ENCODE peak calls at places on chromosome 19, in six cellular contexts. One of them, this sample, is unnamed.
A peak's percentile ranks its signal among the peaks of the same experiment; 100 is the strongest.

GRCh38 chr19:46919324-46919723 is 58.5 kb downstream of the ARHGAP35 start:
- DNase-seq in PC-3: peak; percentile 59
- DNase-seq in gastrocnemius medialis: no peak
- DNase-seq in pancreas: no peak
- DNase-seq in uterus: no peak
- DNase-seq in cardiac muscle cell: no peak
- DNase-seq in this sample: no peak

GRCh38 chr19:5292453-5292842 is 48.2 kb downstream of the PTPRS start:
- DNase-seq in PC-3: peak; percentile 38
- DNase-seq in uterus: no peak
- DNase-seq in pancreas: peak; percentile 64
- DNase-seq in gastrocnemius medialis: peak; percentile 26
- DNase-seq in cardiac muscle cell: no peak
- DNase-seq in this sample: no peak

GRCh38 chr19:39307233-39307821 is 11.1 kb downstream of the IFNL1 start:
- DNase-seq in uterus: no peak
- DNase-seq in cardiac muscle cell: peak; percentile 28
- DNase-seq in gastrocnemius medialis: no peak
- DNase-seq in pancreas: no peak
- DNase-seq in PC-3: no peak
- DNase-seq in this sample: no peak

GRCh38 chr19:53879145-53880037 is 2.6 kb upstream of the PRKCG start:
- DNase-seq in uterus: peak; percentile 91
- DNase-seq in gastrocnemius medialis: peak; percentile 76
- DNase-seq in PC-3: peak; percentile 82
- DNase-seq in pancreas: peak; percentile 91
- DNase-seq in cardiac muscle cell: peak; percentile 96
- DNase-seq in this sample: peak; percentile 94

GRCh38 chr19:35315883-35316282 is 13.1 kb upstream of the CD22 start:
- DNase-seq in uterus: no peak
- DNase-seq in cardiac muscle cell: no peak
- DNase-seq in pancreas: no peak
- DNase-seq in gastrocnemius medialis: no peak
- DNase-seq in PC-3: no peak
- DNase-seq in this sample: no peak

GRCh38 chr19:32814046-32814445 is 55.5 kb downstream of the SLC7A9 start:
- DNase-seq in PC-3: no peak
- DNase-seq in gastrocnemius medialis: no peak
- DNase-seq in pancreas: no peak
- DNase-seq in cardiac muscle cell: no peak
- DNase-seq in uterus: no peak
- DNase-seq in this sample: no peak

GRCh38 chr19:48854103-48854502 is 14.3 kb downstream of the PLEKHA4 start:
- DNase-seq in uterus: no peak
- DNase-seq in cardiac muscle cell: no peak
- DNase-seq in pancreas: no peak
- DNase-seq in gastrocnemius medialis: no peak
- DNase-seq in PC-3: no peak
- DNase-seq in this sample: no peak

GRCh38 chr19:5968431-5969373 is 9.2 kb downstream of the RANBP3 start:
- DNase-seq in pancreas: peak; percentile 69
- DNase-seq in gastrocnemius medialis: no peak
- DNase-seq in cardiac muscle cell: no peak
- DNase-seq in uterus: no peak
- DNase-seq in PC-3: no peak
- DNase-seq in this sample: no peak

GRCh38 chr19:38989066-38989605 is 13.6 kb upstream of the FBXO17 start:
- DNase-seq in PC-3: peak; percentile 7
- DNase-seq in cardiac muscle cell: no peak
- DNase-seq in gastrocnemius medialis: no peak
- DNase-seq in uterus: no peak
- DNase-seq in pancreas: no peak
- DNase-seq in this sample: no peak

GRCh38 chr19:543912-544608 is at the start of gene GZMM:
- DNase-seq in pancreas: no peak
- DNase-seq in gastrocnemius medialis: no peak
- DNase-seq in uterus: no peak
- DNase-seq in PC-3: no peak
- DNase-seq in cardiac muscle cell: no peak
- DNase-seq in this sample: no peak

GRCh38 chr19:1027953-1028902 is 1.8 kb downstream of the CNN2 start:
- DNase-seq in pancreas: peak; percentile 77
- DNase-seq in uterus: peak; percentile 72
- DNase-seq in gastrocnemius medialis: no peak
- DNase-seq in PC-3: peak; percentile 55
- DNase-seq in cardiac muscle cell: peak; percentile 98
- DNase-seq in this sample: peak; percentile 71

GRCh38 chr19:49010453-49010852 is 6.4 kb downstream of the LHB start:
- DNase-seq in cardiac muscle cell: no peak
- DNase-seq in PC-3: no peak
- DNase-seq in gastrocnemius medialis: no peak
- DNase-seq in uterus: no peak
- DNase-seq in pancreas: no peak
- DNase-seq in this sample: no peak

GRCh38 chr19:50702158-50702869 is 17.3 kb downstream of the SHANK1 start:
- DNase-seq in cardiac muscle cell: no peak
- DNase-seq in PC-3: no peak
- DNase-seq in gastrocnemius medialis: no peak
- DNase-seq in pancreas: no peak
- DNase-seq in uterus: no peak
- DNase-seq in this sample: no peak

GRCh38 chr19:15812059-15812722 is 3.3 kb downstream of the OR10H1 start:
- DNase-seq in pancreas: no peak
- DNase-seq in uterus: no peak
- DNase-seq in PC-3: peak; percentile 56
- DNase-seq in gastrocnemius medialis: no peak
- DNase-seq in cardiac muscle cell: no peak
- DNase-seq in this sample: no peak

GRCh38 chr19:13781547-13781946 is 7.3 kb downstream of the C19orf53 start:
- DNase-seq in uterus: peak; percentile 86
- DNase-seq in pancreas: no peak
- DNase-seq in cardiac muscle cell: peak; percentile 94
- DNase-seq in gastrocnemius medialis: peak; percentile 48
- DNase-seq in PC-3: peak; percentile 67
- DNase-seq in this sample: peak; percentile 71

GRCh38 chr19:39497850-39498261 is 891 bp upstream of the DLL3 start:
- DNase-seq in gastrocnemius medialis: no peak
- DNase-seq in cardiac muscle cell: peak; percentile 49
- DNase-seq in PC-3: peak; percentile 33
- DNase-seq in uterus: no peak
- DNase-seq in pancreas: no peak
- DNase-seq in this sample: no peak

DNA sequence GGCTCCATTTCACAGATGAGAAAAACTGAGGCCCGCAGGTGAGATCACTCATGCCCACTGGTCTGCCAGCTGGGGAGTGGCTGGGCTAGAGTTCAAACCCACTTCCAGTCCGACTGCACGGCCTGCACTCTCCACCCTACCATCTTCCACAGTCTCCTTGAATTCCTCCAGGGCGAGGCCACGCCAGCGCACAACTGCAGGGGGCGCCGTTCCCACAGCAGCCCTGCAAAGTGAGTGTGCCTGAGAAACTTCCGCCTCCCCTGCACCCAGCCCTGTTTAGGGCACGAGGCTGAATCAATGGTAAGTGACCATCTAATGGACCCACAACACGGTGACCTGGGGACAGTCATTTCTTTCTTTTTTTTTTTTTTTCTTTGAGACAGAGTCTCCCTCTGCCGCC is 829 bp upstream of the ATCAY start:
- DNase-seq in cardiac muscle cell: no peak
- DNase-seq in gastrocnemius medialis: no peak
- DNase-seq in uterus: no peak
- DNase-seq in pancreas: no peak
- DNase-seq in PC-3: no peak
- DNase-seq in this sample: no peak
- TF ChIP-seq CTCF in cardiac muscle cell: no peak
- TF ChIP-seq CTCF in gastrocnemius medialis: no peak
- TF ChIP-seq CTCF in uterus: no peak
- TF ChIP-seq CTCF in pancreas: no peak
- TF ChIP-seq CTCF in PC-3: no peak
- TF ChIP-seq CTCF in this sample: no peak

DNA sequence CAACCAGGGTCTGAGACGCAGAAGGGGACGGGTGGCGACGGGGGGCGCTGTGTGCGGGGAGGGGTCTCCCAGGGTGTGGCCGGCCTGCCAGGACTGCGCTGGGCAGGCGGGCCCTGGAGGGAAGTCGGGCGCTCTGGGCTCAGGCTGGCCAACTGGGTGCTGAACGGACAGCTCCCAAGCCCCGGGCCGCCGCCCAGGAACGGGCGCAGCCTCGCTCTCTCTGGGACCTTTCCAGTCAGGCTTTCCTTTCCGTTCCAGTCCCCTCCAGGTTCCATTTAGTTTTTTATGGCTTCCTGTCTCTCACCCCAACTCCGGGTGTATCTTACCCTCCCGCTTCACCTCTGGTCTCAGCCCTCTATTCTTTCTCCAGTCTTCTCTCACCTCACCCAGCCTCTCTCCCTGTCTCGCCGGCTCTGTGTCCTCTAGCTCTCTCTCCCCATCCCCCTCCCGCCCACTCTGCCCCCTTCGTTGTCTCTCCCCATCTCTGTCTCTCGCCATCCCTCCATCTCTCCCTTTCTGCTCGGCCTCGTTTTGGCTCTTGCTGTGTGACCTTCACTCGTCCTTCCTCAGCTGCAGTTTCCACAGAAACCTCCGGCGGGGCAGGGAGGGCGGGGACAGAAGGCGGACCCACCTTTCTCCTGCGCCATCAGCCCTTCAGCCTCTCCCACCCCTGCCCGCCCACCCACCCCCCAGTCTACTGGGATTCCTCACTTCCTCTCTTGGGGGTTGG is 3.3 kb upstream of the ATP1A3 start:
- DNase-seq in gastrocnemius medialis: no peak
- DNase-seq in PC-3: peak; percentile 42
- DNase-seq in uterus: no peak
- DNase-seq in pancreas: peak; percentile 21
- DNase-seq in cardiac muscle cell: peak; percentile 47
- DNase-seq in this sample: no peak
- H3K27ac ChIP-seq in gastrocnemius medialis: no peak overlapping the region
- H3K27ac ChIP-seq in PC-3: no peak overlapping the region
- H3K27ac ChIP-seq in uterus: no peak overlapping the region
- H3K27ac ChIP-seq in pancreas: no peak overlapping the region
- H3K27ac ChIP-seq in cardiac muscle cell: no peak overlapping the region
- H3K27ac ChIP-seq in this sample: no peak overlapping the region

GRCh38 chr19:21483589-21484170 is 21.7 kb upstream of the ZNF429 start:
- DNase-seq in PC-3: no peak
- DNase-seq in uterus: peak; percentile 51
- DNase-seq in pancreas: peak; percentile 25
- DNase-seq in gastrocnemius medialis: peak; percentile 40
- DNase-seq in cardiac muscle cell: peak; percentile 16
- DNase-seq in this sample: peak; percentile 72
- TF ChIP-seq CTCF in PC-3: peak; percentile 38
- TF ChIP-seq CTCF in uterus: peak; percentile 57
- TF ChIP-seq CTCF in pancreas: peak; percentile 54
- TF ChIP-seq CTCF in gastrocnemius medialis: peak; percentile 33
- TF ChIP-seq CTCF in cardiac muscle cell: peak; percentile 30
- TF ChIP-seq CTCF in this sample: peak; percentile 45

GRCh38 chr19:3458229-3458555 is 22.1 kb downstream of the SMIM24 start:
- DNase-seq in gastrocnemius medialis: no peak
- DNase-seq in cardiac muscle cell: no peak
- DNase-seq in PC-3: no peak
- DNase-seq in pancreas: no peak
- DNase-seq in uterus: no peak
- DNase-seq in this sample: no peak
- H3K27ac ChIP-seq in gastrocnemius medialis: peak overlapping the region; percentile 82
- H3K27ac ChIP-seq in cardiac muscle cell: no peak overlapping the region
- H3K27ac ChIP-seq in PC-3: no peak overlapping the region
- H3K27ac ChIP-seq in pancreas: no peak overlapping the region
- H3K27ac ChIP-seq in uterus: peak overlapping the region; percentile 98
- H3K27ac ChIP-seq in this sample: peak overlapping the region; percentile 71

GRCh38 chr19:3125900-3126524 is 9.8 kb upstream of the GNA15 start:
- DNase-seq in pancreas: peak; percentile 39
- DNase-seq in gastrocnemius medialis: peak; percentile 49
- DNase-seq in PC-3: peak; percentile 65
- DNase-seq in uterus: peak; percentile 43
- DNase-seq in cardiac muscle cell: peak; percentile 53
- DNase-seq in this sample: peak; percentile 63

GRCh38 chr19:3132971-3133792 is 2.7 kb upstream of the GNA15 start:
- DNase-seq in PC-3: no peak
- DNase-seq in uterus: no peak
- DNase-seq in gastrocnemius medialis: no peak
- DNase-seq in cardiac muscle cell: peak; percentile 29
- DNase-seq in pancreas: no peak
- DNase-seq in this sample: no peak

GRCh38 chr19:3131168-3131567 is 4.7 kb upstream of the GNA15 start:
- DNase-seq in cardiac muscle cell: no peak
- DNase-seq in uterus: no peak
- DNase-seq in gastrocnemius medialis: no peak
- DNase-seq in PC-3: no peak
- DNase-seq in pancreas: no peak
- DNase-seq in this sample: no peak

GRCh38 chr19:3124630-3125029 is 11.2 kb upstream of the GNA15 start:
- DNase-seq in PC-3: no peak
- DNase-seq in cardiac muscle cell: no peak
- DNase-seq in pancreas: no peak
- DNase-seq in gastrocnemius medialis: no peak
- DNase-seq in uterus: no peak
- DNase-seq in this sample: peak; percentile 17

DNA sequence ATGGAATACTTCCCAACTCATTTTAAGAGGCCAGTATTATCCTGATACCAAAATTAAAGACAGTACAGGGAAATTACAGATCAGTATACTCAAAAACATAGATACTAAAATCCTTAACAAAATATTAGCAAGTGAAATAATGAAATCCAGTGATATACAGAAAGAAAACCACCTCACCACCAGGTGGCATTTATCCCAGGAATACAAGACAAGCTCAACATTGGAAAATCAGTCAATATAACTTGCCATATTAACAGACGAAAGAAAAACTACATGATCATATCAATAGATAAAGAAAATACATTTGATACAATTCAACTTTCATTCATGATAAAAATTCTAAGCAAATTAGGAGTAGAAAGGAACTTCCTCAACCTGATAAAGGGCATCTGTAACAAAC is 6.7 kb upstream of the GNA15 start:
- DNase-seq in pancreas: no peak
- DNase-seq in gastrocnemius medialis: no peak
- DNase-seq in PC-3: peak; percentile 62
- DNase-seq in cardiac muscle cell: peak; percentile 76
- DNase-seq in uterus: no peak
- DNase-seq in this sample: no peak
- TF ChIP-seq CTCF in pancreas: no peak
- TF ChIP-seq CTCF in gastrocnemius medialis: no peak
- TF ChIP-seq CTCF in PC-3: peak; percentile 69
- TF ChIP-seq CTCF in cardiac muscle cell: peak; percentile 58
- TF ChIP-seq CTCF in uterus: peak; percentile 22
- TF ChIP-seq CTCF in this sample: peak; percentile 41

This sample was measured in psoas muscle.